ENCODE peak calls at places on chromosome 13, in four cellular contexts. One of them, this sample, is unnamed.

GRCh38 chr13:80605743-80606142 is 264.8 kb upstream of the SPRY2 start:
- DNase-seq in chondrocyte: no peak
- DNase-seq in sciatic nerve: no peak
- DNase-seq in T-cell: no peak
- DNase-seq in this sample: no peak

GRCh38 chr13:32838985-32839384 is 177.2 kb upstream of the KL start:
- DNase-seq in T-cell: no peak
- DNase-seq in chondrocyte: no peak
- DNase-seq in sciatic nerve: no peak
- DNase-seq in this sample: no peak

GRCh38 chr13:73220966-73221720 is 162.3 kb downstream of the KLF5 start:
- DNase-seq in chondrocyte: no peak
- DNase-seq in sciatic nerve: no peak
- DNase-seq in T-cell: no peak
- DNase-seq in this sample: no peak

GRCh38 chr13:76012091-76012721 is 376.1 kb downstream of the LMO7 start:
- DNase-seq in sciatic nerve: no peak
- DNase-seq in T-cell: no peak
- DNase-seq in chondrocyte: no peak
- DNase-seq in this sample: no peak

GRCh38 chr13:46756977-46757376 is 40.0 kb downstream of the ESD start:
- DNase-seq in sciatic nerve: no peak
- DNase-seq in chondrocyte: no peak
- DNase-seq in T-cell: no peak
- DNase-seq in this sample: no peak

GRCh38 chr13:109385161-109385560 is 401.2 kb downstream of the IRS2 start:
- DNase-seq in sciatic nerve: no peak
- DNase-seq in T-cell: no peak
- DNase-seq in chondrocyte: no peak
- DNase-seq in this sample: no peak

GRCh38 chr13:111210945-111211469 is 95.9 kb downstream of the ARHGEF7 start:
- DNase-seq in chondrocyte: no peak
- DNase-seq in sciatic nerve: no peak
- DNase-seq in T-cell: no peak
- DNase-seq in this sample: no peak

GRCh38 chr13:109345433-109345941 is 440.9 kb downstream of the IRS2 start:
- DNase-seq in chondrocyte: no peak
- DNase-seq in sciatic nerve: no peak
- DNase-seq in T-cell: no peak
- DNase-seq in this sample: no peak

GRCh38 chr13:32200741-32201140 is 114.4 kb downstream of the ZAR1L start:
- DNase-seq in chondrocyte: no peak
- DNase-seq in T-cell: no peak
- DNase-seq in sciatic nerve: no peak
- DNase-seq in this sample: no peak

GRCh38 chr13:78689011-78689410 is 30.1 kb upstream of the OBI1 start:
- DNase-seq in T-cell: no peak
- DNase-seq in sciatic nerve: no peak
- DNase-seq in chondrocyte: no peak
- DNase-seq in this sample: no peak

GRCh38 chr13:90806905-90807304 is 540.6 kb upstream of the MIR17HG start:
- DNase-seq in chondrocyte: no peak
- DNase-seq in sciatic nerve: no peak
- DNase-seq in T-cell: no peak
- DNase-seq in this sample: no peak

GRCh38 chr13:102405499-102406079 is 3.7 kb upstream of the FGF14 start:
- DNase-seq in chondrocyte: no peak
- DNase-seq in T-cell: no peak
- DNase-seq in sciatic nerve: no peak
- DNase-seq in this sample: no peak

GRCh38 chr13:113369189-113369588 is 5.3 kb upstream of the GRTP1 start:
- DNase-seq in T-cell: no peak
- DNase-seq in chondrocyte: no peak
- DNase-seq in sciatic nerve: no peak
- DNase-seq in this sample: no peak

GRCh38 chr13:103615778-103616177 is 549.6 kb upstream of the SLC10A2 start:
- DNase-seq in sciatic nerve: no peak
- DNase-seq in chondrocyte: no peak
- DNase-seq in T-cell: no peak
- DNase-seq in this sample: no peak

GRCh38 chr13:112963641-112964040 is 5.4 kb upstream of the MCF2L start:
- DNase-seq in T-cell: no peak
- DNase-seq in sciatic nerve: peak
- DNase-seq in chondrocyte: peak
- DNase-seq in this sample: no peak

GRCh38 chr13:110301606-110302131 is 5.3 kb downstream of the COL4A1 start:
- DNase-seq in sciatic nerve: no peak
- DNase-seq in chondrocyte: no peak
- DNase-seq in T-cell: no peak
- DNase-seq in this sample: no peak

GRCh38 chr13:41813426-41813825 is 147.5 kb downstream of the VWA8 start:
- DNase-seq in chondrocyte: no peak
- DNase-seq in sciatic nerve: no peak
- DNase-seq in T-cell: no peak
- DNase-seq in this sample: no peak

GRCh38 chr13:89097994-89098393 is 1426.8 kb downstream of the SLITRK5 start:
- DNase-seq in T-cell: no peak
- DNase-seq in sciatic nerve: no peak
- DNase-seq in chondrocyte: no peak
- DNase-seq in this sample: no peak

GRCh38 chr13:30660796-30661195 is 43.1 kb downstream of the USPL1 start:
- DNase-seq in T-cell: no peak
- DNase-seq in chondrocyte: no peak
- DNase-seq in sciatic nerve: no peak
- DNase-seq in this sample: no peak

GRCh38 chr13:29081036-29081435 is 260.9 kb downstream of the MTUS2 start:
- DNase-seq in sciatic nerve: no peak
- DNase-seq in chondrocyte: no peak
- DNase-seq in T-cell: no peak
- DNase-seq in this sample: no peak

GRCh38 chr13:94967183-94968039 is 255.1 kb upstream of the SOX21 start:
- DNase-seq in T-cell: no peak
- DNase-seq in chondrocyte: no peak
- DNase-seq in sciatic nerve: no peak
- DNase-seq in this sample: no peak

GRCh38 chr13:55160911-55161310 is 1979.8 kb upstream of the PRR20A start:
- DNase-seq in chondrocyte: no peak
- DNase-seq in sciatic nerve: no peak
- DNase-seq in T-cell: no peak
- DNase-seq in this sample: no peak

GRCh38 chr13:74767031-74767430 is 632.8 kb upstream of the KLF12 start:
- DNase-seq in chondrocyte: no peak
- DNase-seq in sciatic nerve: no peak
- DNase-seq in T-cell: no peak
- DNase-seq in this sample: no peak

GRCh38 chr13:67390462-67391093 is 160.4 kb upstream of the PCDH9 start:
- DNase-seq in chondrocyte: no peak
- DNase-seq in T-cell: no peak
- DNase-seq in sciatic nerve: no peak
- DNase-seq in this sample: no peak

GRCh38 chr13:27979765-27980279 is 8.7 kb downstream of the URAD start:
- DNase-seq in chondrocyte: no peak
- DNase-seq in T-cell: no peak
- DNase-seq in sciatic nerve: no peak
- DNase-seq in this sample: no peak

GRCh38 chr13:111489301-111489700 is 168.9 kb downstream of the TEX29 start:
- DNase-seq in chondrocyte: peak
- DNase-seq in T-cell: no peak
- DNase-seq in sciatic nerve: peak
- DNase-seq in this sample: no peak

GRCh38 chr13:41500501-41500900 is 43.2 kb downstream of the RGCC start:
- DNase-seq in T-cell: peak
- DNase-seq in chondrocyte: no peak
- DNase-seq in sciatic nerve: no peak
- DNase-seq in this sample: no peak

This sample was measured in natural killer cell treated with Interleukin-12 subunit alpha and Interleukin-12 subunit beta and Interleukin-15 and Interleukin-18, amount 100 ng/mL, for 72 hours.